ENCODE peak calls at places on chromosomes 13 and 19, in eight cellular contexts. O is mesendoderm, R is breast epithelium, S is esophagus squamous epithelium, B is gastrocnemius medialis, Z is adrenal gland, J is H9, P is Peyer's patch. C is an unnamed sample. For H3K4me1, the result is how much of the 10 kb centered on the place peaks cover.

GRCh38 chr13:109281823-109282239 is 504.6 kb downstream of the IRS2 start:
- DNase-seq in S (no peak), O (no peak), B (peak), R (no peak), P (no peak), J (no peak), Z (no peak), C (no peak)

GRCh38 chr19:46606681-46607440 is 5.7 kb downstream of the CALM3 start:
- DNase-seq in S (no peak), O (no peak), R (no peak), P (no peak), B (no peak), Z (peak), J (no peak), C (peak)

GRCh38 chr19:46383171-46383815 is 30.1 kb downstream of the CCDC8 start:
- DNase-seq in B (no peak), P (no peak), Z (no peak), S (no peak), O (no peak), J (peak), R (no peak), C (no peak)

GRCh38 chr13:46753137-46753536 is 43.8 kb downstream of the ESD start:
- DNase-seq in B (no peak), Z (no peak), J (no peak), O (no peak), R (no peak), S (no peak), P (no peak), C (no peak)

GRCh38 chr19:8505680-8506401 is 3.4 kb upstream of the PRAM1 start:
- DNase-seq in B (peak), O (peak), P (peak), J (peak), R (peak), Z (peak), S (no peak), C (peak)

GRCh38 chr13:50080856-50081105 is 65.5 kb downstream of the KCNRG start:
- DNase-seq in S (no peak), J (no peak), Z (no peak), O (no peak), R (no peak), B (no peak), P (no peak), C (no peak)

GRCh38 chr19:46211201-46211881 is 18.2 kb upstream of the IGFL1 start:
- DNase-seq in J (peak), P (no peak), B (peak), Z (no peak), R (peak), O (peak), S (no peak), C (no peak)

GRCh38 chr19:56423276-56423984 is 19.3 kb downstream of the ZNF583 start:
- DNase-seq in R (no peak), B (no peak), S (no peak), P (no peak), Z (no peak), J (no peak), O (peak), C (no peak)

GRCh38 chr13:107375701-107376350 is 807.9 kb upstream of the ARGLU1 start:
- DNase-seq in O (no peak), S (no peak), R (no peak), B (no peak), Z (no peak), P (no peak), J (no peak), C (no peak)

GRCh38 chr19:6092329-6093286 is 17.7 kb downstream of the RFX2 start:
- DNase-seq in S (no peak), Z (peak), B (peak), O (peak), J (peak), P (peak), R (peak), C (peak)

GRCh38 chr13:99380921-99381645 is 73.9 kb upstream of the GPR183 start:
- DNase-seq in R (no peak), Z (no peak), P (no peak), B (no peak), O (no peak), S (no peak), J (no peak), C (no peak)

GRCh38 chr19:13788991-13789390 is 6.3 kb upstream of the ZSWIM4 start:
- DNase-seq in P (no peak), S (no peak), O (no peak), Z (no peak), R (peak), B (no peak), J (no peak), C (no peak)

GRCh38 chr13:60448907-60449510 is 52.0 kb downstream of the TDRD3 start:
- DNase-seq in R (no peak), B (no peak), O (peak), J (no peak), S (no peak), Z (peak), P (no peak), C (peak)

GRCh38 chr19:41939861-41940442 is 11.7 kb upstream of the ERFL start:
- DNase-seq in R (no peak), B (no peak), J (no peak), O (peak), S (no peak), Z (no peak), P (peak), C (no peak)

GRCh38 chr19:41887711-41888382 is 4.9 kb downstream of the ARHGEF1 start:
- DNase-seq in P (peak), O (peak), S (no peak), Z (no peak), R (peak), J (peak), B (no peak), C (peak)

GRCh38 chr13:71877280-71877653 is 10.3 kb upstream of the DACH1 start:
- DNase-seq in B (no peak), Z (no peak), R (no peak), P (no peak), J (peak), S (no peak), O (peak), C (no peak)

GRCh38 chr13:50589139-50589538 is 254.4 kb downstream of the DLEU7 start:
- DNase-seq in S (no peak), B (no peak), P (no peak), J (no peak), R (no peak), Z (peak), O (no peak), C (no peak)

GRCh38 chr13:50635504-50635903 is 208.0 kb downstream of the DLEU7 start:
- DNase-seq in R (peak), P (no peak), Z (peak), J (no peak), O (peak), S (no peak), B (peak), C (no peak)

GRCh38 chr13:99555149-99555548 is 53.9 kb downstream of the TM9SF2 start:
- DNase-seq in R (no peak), S (no peak), Z (no peak), O (no peak), J (no peak), P (no peak), B (no peak), C (no peak)

GRCh38 chr19:46353730-46354528 is 7.0 kb downstream of the PPP5C start:
- DNase-seq in R (no peak), S (no peak), O (no peak), J (no peak), B (no peak), P (no peak), Z (no peak), C (no peak)

GRCh38 chr19:23882493-23882892 is 32.2 kb upstream of the ZNF726 start:
- DNase-seq in O (no peak), S (no peak), R (no peak), P (no peak), Z (no peak), J (no peak), B (no peak), C (peak)

GRCh38 chr19:41327499-41328156 is 17.7 kb downstream of the CCDC97 start:
- DNase-seq in P (peak), S (peak), R (peak), O (no peak), J (peak), Z (peak), B (peak), C (peak)

GRCh38 chr19:34148672-34149185 is 23.6 kb upstream of the LSM14A start:
- DNase-seq in J (no peak), R (no peak), Z (no peak), B (no peak), S (no peak), P (no peak), O (no peak), C (no peak)

GRCh38 chr19:12983561-12984142 is 11.6 kb upstream of the NFIX start:
- DNase-seq in J (peak), R (peak), Z (peak), S (no peak), O (peak), B (peak), P (peak), C (peak)

GRCh38 chr19:55620410-55620809 is 4.0 kb downstream of the ZNF784 start:
- DNase-seq in P (no peak), R (no peak), Z (no peak), J (no peak), S (no peak), B (no peak), O (no peak), C (no peak)

GRCh38 chr19:29583196-29584006 is 22.7 kb upstream of the POP4 start:
- DNase-seq in R (no peak), S (no peak), B (no peak), O (no peak), Z (no peak), J (no peak), P (no peak), C (no peak)

GRCh38 chr13:39036212-39036611 is 1.7 kb downstream of the PROSER1 start:
- DNase-seq in R (no peak), P (no peak), J (no peak), O (peak), Z (no peak), B (no peak), S (no peak), C (peak)

GRCh38 chr19:1151917-1152601 is 22.0 kb downstream of the SBNO2 start:
- DNase-seq in J (no peak), S (no peak), O (no peak), R (no peak), B (peak), Z (no peak), P (no peak), C (no peak)

GRCh38 chr13:61777281-61777680 is 361.6 kb upstream of the PCDH20 start:
- DNase-seq in Z (no peak), O (peak), B (no peak), S (no peak), P (no peak), R (no peak), J (no peak), C (no peak)

GRCh38 chr19:17220207-17220758 is 5.1 kb downstream of the USE1 start:
- DNase-seq in Z (peak), O (no peak), R (no peak), P (peak), S (no peak), B (no peak), J (no peak), C (peak)

GRCh38 chr19:13579388-13580060 is 73.2 kb upstream of the CACNA1A start:
- DNase-seq in S (no peak), J (no peak), B (no peak), O (peak), P (no peak), Z (no peak), R (no peak), C (no peak)

DNA sequence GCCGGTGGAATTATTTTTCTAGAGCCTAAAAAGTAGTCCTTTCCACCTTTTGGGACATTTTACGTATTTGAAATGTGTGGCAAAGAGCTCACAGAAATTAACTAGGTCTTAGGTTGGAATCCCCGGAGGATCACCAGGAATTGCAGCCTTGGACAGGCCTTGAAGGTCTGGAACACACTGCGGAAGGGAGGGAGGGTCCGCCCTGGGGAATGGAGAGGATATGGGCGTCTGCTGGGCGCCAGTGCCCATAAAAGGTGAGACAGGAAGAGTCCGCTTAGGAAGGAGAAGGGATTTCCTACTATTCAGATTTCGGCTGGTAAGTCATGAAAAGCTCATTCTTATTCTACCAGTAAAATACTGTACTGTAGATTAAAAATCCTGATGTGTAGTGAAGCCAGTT is 111.9 kb downstream of the COL4A2 start:
- DNase-seq in Z (no peak), S (no peak), B (no peak), P (no peak), O (no peak), R (no peak), J (no peak), C (no peak)
- H3K4me1 ChIP-seq in Z (under half), S (under half), B (under half), P (under half), O (under half), R (under half), J (under half), C (under half)

GRCh38 chr13:40464349-40464748 is 202.1 kb downstream of the FOXO1 start:
- DNase-seq in P (no peak), Z (no peak), B (no peak), R (no peak), S (no peak), O (no peak), J (no peak), C (no peak)
- H3K4me1 ChIP-seq in P (under half), Z (under half), B (under half), R (under half), S (under half), O (under half), J (under half), C (under half)

GRCh38 chr13:33797622-33798021 is 20.3 kb upstream of the RFC3 start:
- DNase-seq in O (no peak), R (no peak), Z (no peak), P (no peak), B (no peak), J (no peak), S (no peak), C (no peak)

GRCh38 chr13:33796095-33796494 is 21.9 kb upstream of the RFC3 start:
- DNase-seq in J (no peak), P (no peak), B (no peak), R (no peak), O (no peak), S (no peak), Z (no peak), C (no peak)

GRCh38 chr13:33799950-33800592 is 17.9 kb upstream of the RFC3 start:
- DNase-seq in B (no peak), R (no peak), S (no peak), Z (no peak), J (no peak), P (no peak), O (peak), C (no peak)

GRCh38 chr13:33800646-33801186 is 17.2 kb upstream of the RFC3 start:
- DNase-seq in O (no peak), B (no peak), J (no peak), P (no peak), Z (no peak), S (no peak), R (no peak), C (no peak)

DNA sequence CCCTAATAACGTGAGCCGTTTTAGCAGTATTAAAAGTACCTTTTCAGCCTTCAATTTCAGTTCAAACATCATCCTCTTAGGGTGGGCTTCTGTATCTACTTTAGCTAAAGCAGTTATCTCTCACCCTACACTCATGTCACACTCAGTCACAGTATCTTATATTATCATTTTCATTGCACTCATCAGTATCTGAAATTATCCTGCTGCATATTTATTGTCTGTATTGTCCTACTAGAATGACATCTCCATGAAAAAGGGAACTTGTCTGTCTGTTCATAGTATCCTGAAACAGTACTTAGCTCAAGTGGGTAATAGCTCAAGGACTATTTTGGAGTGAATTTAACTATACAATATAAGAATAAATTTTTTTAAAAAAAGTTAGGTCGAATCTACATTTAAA is 19.9 kb upstream of the RFC3 start:
- DNase-seq in B (no peak), S (no peak), P (no peak), O (no peak), R (no peak), Z (no peak), J (no peak), C (no peak)
- H3K4me1 ChIP-seq in B (under half), S (under half), P (under half), O (under half), R (under half), Z (under half), J (under half), C (under half)

GRCh38 chr13:21929400-21929799 is 258.5 kb downstream of the FGF9 start:
- DNase-seq in Z (no peak), B (no peak), R (no peak), P (no peak), J (peak), S (no peak), O (peak), C (no peak)

GRCh38 chr13:21936674-21937073 is 265.8 kb downstream of the FGF9 start:
- DNase-seq in P (no peak), Z (no peak), O (no peak), B (no peak), S (no peak), J (no peak), R (no peak), C (no peak)

GRCh38 chr13:21934309-21934708 is 263.4 kb downstream of the FGF9 start:
- DNase-seq in B (no peak), Z (no peak), S (no peak), P (no peak), R (peak), O (no peak), J (no peak), C (no peak)

DNA sequence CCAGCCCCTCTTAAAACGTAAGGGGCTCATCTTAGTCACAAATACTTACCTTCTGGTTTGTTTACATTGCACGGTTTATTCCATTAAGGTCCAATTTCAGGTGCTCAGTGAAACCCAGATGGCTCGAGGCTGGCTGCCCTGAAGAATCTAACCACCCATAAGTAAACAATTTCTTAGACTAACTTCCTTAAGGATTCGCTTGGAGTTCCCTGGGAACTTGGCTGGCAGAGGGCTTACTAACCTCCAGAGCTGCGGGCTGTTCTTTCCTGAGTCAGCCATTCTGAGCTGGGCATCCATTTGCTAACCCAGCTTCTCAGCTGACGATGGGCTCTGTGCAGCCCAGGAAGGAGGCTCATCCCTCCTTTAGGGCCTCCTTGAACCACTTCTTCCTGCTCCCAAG is 262.1 kb downstream of the FGF9 start:
- DNase-seq in B (no peak), P (no peak), Z (no peak), O (no peak), J (no peak), S (no peak), R (no peak), C (peak)
- H3K4me1 ChIP-seq in B (under half), P (under half), Z (under half), O (under half), J (under half), S (under half), R (under half), C (under half)

DNA sequence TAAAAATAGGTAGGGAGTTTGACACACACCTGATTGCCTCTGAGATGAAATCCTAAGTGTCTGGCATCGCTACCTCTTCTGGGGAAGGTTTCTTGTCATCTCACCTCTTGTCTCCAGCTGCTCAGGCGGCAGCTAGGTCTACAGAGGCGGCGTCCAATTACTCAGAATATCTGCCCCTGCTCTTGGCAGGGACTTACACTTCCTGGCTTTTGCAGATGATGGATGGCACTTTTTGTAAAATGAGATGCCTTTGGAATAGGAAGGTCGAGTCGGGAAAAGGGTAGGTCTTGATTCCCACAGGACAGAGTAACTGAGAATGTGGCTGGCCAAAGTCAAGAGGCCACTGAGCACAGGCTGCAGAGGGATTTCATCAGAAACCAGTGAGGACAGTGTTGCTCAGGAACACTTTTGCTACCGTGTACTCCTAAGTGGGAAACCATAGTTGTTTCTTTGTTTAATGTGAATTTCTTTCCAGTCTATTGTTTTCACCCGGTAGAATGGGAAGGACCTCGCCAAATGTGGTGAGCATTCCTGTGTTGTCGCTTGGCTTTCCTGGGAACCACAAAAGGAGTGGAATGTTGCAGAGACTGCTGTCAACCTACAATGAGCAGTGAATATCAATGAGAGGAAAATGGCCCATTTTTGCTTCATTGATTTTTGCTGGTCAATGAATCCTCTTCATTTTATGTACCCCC is 383.7 kb downstream of the HS6ST3 start:
- DNase-seq in O (peak), P (no peak), R (no peak), Z (no peak), S (no peak), J (no peak), B (no peak), C (no peak)
- H3K4me1 ChIP-seq in O (under half), P (under half), R (under half), Z (under half), S (under half), J (under half), B (under half), C (under half)

DNA sequence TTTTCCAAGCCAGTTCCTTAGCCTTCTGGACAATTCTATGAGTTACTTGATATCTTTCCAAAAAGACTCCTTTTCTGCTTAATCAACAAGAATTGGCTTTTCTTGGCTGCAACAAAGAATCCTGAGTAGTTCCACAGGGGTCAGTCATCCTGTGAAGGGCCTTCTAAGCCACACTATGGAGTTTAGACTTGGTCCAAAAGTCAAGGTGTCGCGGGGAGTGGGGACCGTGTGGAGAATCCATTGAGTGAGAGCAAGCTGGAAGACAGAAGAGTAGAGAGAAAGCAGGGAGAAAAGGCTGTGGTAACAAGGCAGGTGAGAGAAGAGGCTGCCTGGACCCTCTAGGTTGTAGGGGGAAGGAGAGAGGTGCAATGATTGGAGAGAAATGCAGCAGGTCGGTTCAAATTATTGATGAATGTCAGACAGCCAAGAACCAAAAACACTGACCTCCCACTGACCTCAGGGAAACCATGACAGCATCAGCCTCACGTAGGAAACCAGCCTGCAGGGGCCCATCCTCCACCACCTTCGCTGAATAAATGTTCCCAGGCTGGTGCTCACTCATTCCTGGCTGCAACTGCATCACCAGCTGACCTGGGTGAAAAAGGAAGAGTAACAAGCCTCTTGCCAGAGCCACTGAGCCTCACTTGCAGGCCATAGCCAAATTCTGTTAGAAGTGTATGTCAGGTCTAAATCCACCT is 7.1 kb upstream of the IFT88 start:
- DNase-seq in R (no peak), Z (no peak), B (no peak), S (no peak), O (no peak), P (no peak), J (no peak), C (no peak)
- H3K4me1 ChIP-seq in R (under half), Z (under half), B (under half), S (under half), O (under half), P (under half), J (under half), C (under half)